ENCODE peak calls at places on chromosomes 11 and 22, in ten cellular contexts. S, T, F, I, Q, A, M, R, N and D are unnamed samples.

GRCh38 chr22:41656515-41656914 is 32.2 kb downstream of the SNU13 start:
- DNase-seq in S (no peak), T (no peak), F (no peak), I (no peak), Q (no peak), A (no peak), M (no peak), R (no peak), N (no peak), D (no peak)

GRCh38 chr11:124080319-124081001 is 34.8 kb upstream of the VWA5A start:
- DNase-seq in S (no peak), T (no peak), F (no peak), I (no peak), Q (peak; percentile 98), A (no peak), M (no peak), R (no peak), N (no peak), D (peak; percentile 26)

GRCh38 chr11:134258577-134258976 is 5.2 kb downstream of the ACAD8 start:
- DNase-seq in S (no peak), T (no peak), F (no peak), I (no peak), Q (no peak), A (no peak), M (no peak), R (no peak), N (no peak), D (no peak)

GRCh38 chr22:10727393-10727792 is 4800.6 kb upstream of the OR11H1 start:
- DNase-seq in S (no peak), T (no peak), F (no peak), I (no peak), Q (no peak), A (no peak), M (no peak), R (no peak), N (no peak), D (no peak)

GRCh38 chr11:15816996-15817395 is 539.4 kb downstream of the SOX6 start:
- DNase-seq in S (no peak), T (no peak), F (no peak), I (no peak), Q (peak; percentile 31), A (no peak), M (no peak), R (peak; percentile 10), N (no peak), D (no peak)

GRCh38 chr11:111918390-111919256 is at the start of gene C11orf52:
- DNase-seq in S (peak; percentile 81), T (peak; percentile 94), F (no peak), I (no peak), Q (peak; percentile 79), A (peak; percentile 96), M (no peak), R (no peak), N (no peak), D (peak; percentile 76)

GRCh38 chr11:63567044-63567840 is 4.1 kb upstream of the PLAAT2 start:
- DNase-seq in S (no peak), T (peak; percentile 42), F (peak; percentile 71), I (peak; percentile 27), Q (peak; percentile 99), A (peak; percentile 55), M (peak; percentile 39), R (peak; percentile 91), N (peak; percentile 66), D (peak; percentile 82)

GRCh38 chr22:48353116-48353947 is 1474.3 kb downstream of the BRD1 start:
- DNase-seq in S (peak; percentile 30), T (no peak), F (no peak), I (no peak), Q (no peak), A (no peak), M (peak; percentile 46), R (no peak), N (peak; percentile 71), D (no peak)

GRCh38 chr11:118434553-118435232 is 1.6 kb upstream of the KMT2A start:
- DNase-seq in S (peak; percentile 59), T (peak; percentile 74), F (no peak), I (peak; percentile 15), Q (no peak), A (peak; percentile 30), M (peak; percentile 67), R (peak; percentile 24), N (no peak), D (no peak)

GRCh38 chr22:41910599-41911291 is 4.1 kb downstream of the SHISA8 start:
- DNase-seq in S (peak; percentile 78), T (no peak), F (no peak), I (no peak), Q (no peak), A (peak; percentile 23), M (no peak), R (peak; percentile 15), N (no peak), D (peak; percentile 36)

GRCh38 chr11:131095501-131096185 is 179.4 kb upstream of the SNX19 start:
- DNase-seq in S (no peak), T (no peak), F (no peak), I (no peak), Q (no peak), A (no peak), M (no peak), R (no peak), N (no peak), D (no peak)

GRCh38 chr11:9662273-9662672 is 1.6 kb upstream of the SWAP70 start:
- DNase-seq in S (no peak), T (no peak), F (no peak), I (no peak), Q (no peak), A (peak; percentile 55), M (no peak), R (peak; percentile 5), N (no peak), D (no peak)

GRCh38 chr22:35335468-35335867 is 35.8 kb downstream of the TOM1 start:
- DNase-seq in S (no peak), T (no peak), F (no peak), I (no peak), Q (no peak), A (no peak), M (no peak), R (no peak), N (no peak), D (no peak)

GRCh38 chr22:39309364-39309861 is 10.0 kb downstream of the RPL3 start:
- DNase-seq in S (no peak), T (peak; percentile 77), F (no peak), I (no peak), Q (peak; percentile 60), A (no peak), M (no peak), R (no peak), N (no peak), D (peak; percentile 60)

GRCh38 chr11:7657306-7658025 is 15.8 kb downstream of the CYB5R2 start:
- DNase-seq in S (peak; percentile 78), T (peak; percentile 76), F (no peak), I (peak; percentile 76), Q (peak; percentile 67), A (peak; percentile 78), M (peak; percentile 78), R (peak; percentile 77), N (peak; percentile 49), D (peak; percentile 80)

GRCh38 chr11:876550-876949 is 33.9 kb downstream of the TSPAN4 start:
- DNase-seq in S (peak; percentile 90), T (no peak), F (peak; percentile 27), I (no peak), Q (no peak), A (peak; percentile 85), M (no peak), R (no peak), N (no peak), D (no peak)

GRCh38 chr11:96037267-96037990 is 113.5 kb upstream of the MTMR2 start:
- DNase-seq in S (no peak), T (no peak), F (peak; percentile 34), I (no peak), Q (peak; percentile 70), A (no peak), M (no peak), R (peak; percentile 44), N (no peak), D (peak; percentile 24)

GRCh38 chr11:33687733-33688479 is 12.7 kb downstream of the C11orf91 start:
- DNase-seq in S (no peak), T (no peak), F (peak; percentile 74), I (peak; percentile 44), Q (peak; percentile 63), A (peak; percentile 64), M (no peak), R (peak; percentile 81), N (peak; percentile 70), D (peak; percentile 77)

GRCh38 chr22:26597026-26597425 is 7.1 kb upstream of the TPST2 start:
- DNase-seq in S (no peak), T (no peak), F (no peak), I (no peak), Q (no peak), A (no peak), M (no peak), R (no peak), N (no peak), D (no peak)

GRCh38 chr11:121152764-121153163 is 51.7 kb downstream of the TECTA start:
- DNase-seq in S (no peak), T (no peak), F (no peak), I (no peak), Q (no peak), A (no peak), M (no peak), R (no peak), N (no peak), D (no peak)

GRCh38 chr11:617248-617911 is 1.6 kb upstream of the IRF7 start:
- DNase-seq in S (no peak), T (no peak), F (no peak), I (no peak), Q (no peak), A (no peak), M (peak; percentile 71), R (no peak), N (no peak), D (no peak)

GRCh38 chr11:46391578-46392420 is at the start of gene CHRM4:
- DNase-seq in S (no peak), T (peak; percentile 67), F (no peak), I (no peak), Q (no peak), A (peak; percentile 37), M (peak; percentile 53), R (peak; percentile 11), N (peak; percentile 80), D (no peak)
- TF ChIP-seq CTCF in S (no peak), T (peak; percentile 68), F (peak; percentile 31), I (no peak), Q (peak; percentile 31), A (peak; percentile 22), M (no peak), R (no peak), N (peak; percentile 74), D (peak; percentile 23)

GRCh38 chr11:114774599-114775365 is 96.5 kb downstream of the NXPE2 start:
- DNase-seq in S (peak; percentile 55), T (peak; percentile 83), F (peak; percentile 43), I (no peak), Q (peak; percentile 12), A (peak; percentile 12), M (no peak), R (no peak), N (peak; percentile 7), D (peak; percentile 70)
- TF ChIP-seq CTCF in S (peak; percentile 72), T (peak; percentile 97), F (peak; percentile 91), I (no peak), Q (peak; percentile 33), A (peak; percentile 13), M (peak; percentile 41), R (peak; percentile 30), N (peak; percentile 45), D (peak; percentile 68)

GRCh38 chr11:45182902-45183301 is 36.5 kb downstream of the PRDM11 start:
- DNase-seq in S (no peak), T (peak; percentile 52), F (no peak), I (no peak), Q (peak; percentile 18), A (peak; percentile 40), M (peak; percentile 65), R (peak; percentile 47), N (peak; percentile 60), D (peak; percentile 49)
- TF ChIP-seq CTCF in S (peak; percentile 48), T (peak; percentile 79), F (peak; percentile 51), I (no peak), Q (peak; percentile 71), A (peak; percentile 47), M (peak; percentile 19), R (peak; percentile 54), N (peak; percentile 49), D (peak; percentile 43)

GRCh38 chr11:72598901-72599300 is 75.3 kb downstream of the PDE2A start:
- DNase-seq in S (peak; percentile 70), T (peak; percentile 77), F (no peak), I (no peak), Q (no peak), A (peak; percentile 42), M (peak; percentile 81), R (peak; percentile 41), N (peak; percentile 59), D (peak; percentile 27)
- TF ChIP-seq CTCF in S (peak; percentile 69), T (peak; percentile 71), F (peak; percentile 43), I (no peak), Q (peak; percentile 47), A (peak; percentile 33), M (peak; percentile 68), R (peak; percentile 47), N (peak; percentile 58), D (peak; percentile 18)